ENCODE peak calls at places on chromosomes 6 and 20, in nine cellular contexts. C is neural progenitor cell; W is NCI-H510A treated with DMSO at 0.1 percent for 48 hours; J is astrocyte of the spinal cord; G is astrocyte; K is activated CD4-positive, alpha-beta T cell treated with anti-CD3 and anti-CD28 coated beads, Interleukin-2, amount 50 U/mL, for 1 hour; V is heart left ventricle; R is NCI-H2081; P is T-cell. T is an unnamed sample.

GRCh38 chr20:51092238-51092822 is 69.4 kb upstream of the KCNG1 start:
- DNase-seq in W (no peak), K (no peak), J (no peak), R (no peak), V (no peak), G (peak; percentile 41), C (peak; percentile 41), P (no peak), T (no peak)

GRCh38 chr6:77433888-77434287 is 29.4 kb downstream of the HTR1B start:
- DNase-seq in V (no peak), K (no peak), J (no peak), W (no peak), R (no peak), P (no peak), C (no peak), G (no peak), T (no peak)

GRCh38 chr6:21438237-21438985 is 155.1 kb upstream of the SOX4 start:
- DNase-seq in J (peak; percentile 33), R (no peak), W (no peak), C (no peak), K (no peak), P (no peak), V (no peak), G (peak; percentile 55), T (no peak)

GRCh38 chr6:43125555-43125954 is 45.5 kb upstream of the SRF start:
- DNase-seq in P (no peak), K (no peak), V (no peak), W (no peak), G (no peak), C (no peak), R (no peak), J (no peak), T (peak; percentile 16)

GRCh38 chr20:59603727-59604608 is at the start of gene PHACTR3:
- DNase-seq in C (peak; percentile 55), V (no peak), R (no peak), G (no peak), K (no peak), W (no peak), P (no peak), J (no peak), T (peak; percentile 85)

GRCh38 chr6:31122803-31123706 is 2.8 kb upstream of the CDSN start:
- DNase-seq in P (no peak), W (no peak), V (peak; percentile 89), R (no peak), C (no peak), K (no peak), J (peak; percentile 71), G (peak; percentile 83), T (peak; percentile 32)

GRCh38 chr6:146890644-146891434 is 292.1 kb downstream of the ADGB start:
- DNase-seq in C (no peak), J (no peak), V (no peak), K (no peak), G (peak; percentile 44), P (no peak), W (no peak), R (no peak), T (no peak)

GRCh38 chr6:170371588-170371987 is 65.0 kb downstream of the FAM120B start:
- DNase-seq in G (no peak), K (no peak), R (no peak), C (peak; percentile 35), V (no peak), J (no peak), P (no peak), W (peak; percentile 47), T (peak; percentile 79)

GRCh38 chr6:91079939-91080338 is 493.1 kb upstream of the MAP3K7 start:
- DNase-seq in R (no peak), J (no peak), P (no peak), K (no peak), W (no peak), G (peak; percentile 24), V (no peak), C (peak; percentile 31), T (no peak)

GRCh38 chr20:43669332-43669731 is 2.4 kb downstream of the MYBL2 start:
- DNase-seq in G (peak; percentile 63), R (no peak), W (no peak), V (no peak), C (no peak), J (peak; percentile 74), K (no peak), P (no peak), T (no peak)

GRCh38 chr6:25972902-25973301 is 10.3 kb downstream of the TRIM38 start:
- DNase-seq in J (no peak), P (no peak), R (no peak), K (no peak), V (no peak), W (no peak), C (no peak), G (no peak), T (no peak)

GRCh38 chr6:130896249-130896648 is 69.0 kb downstream of the SMLR1 start:
- DNase-seq in V (no peak), K (no peak), P (no peak), G (no peak), R (no peak), J (peak; percentile 24), W (no peak), C (no peak), T (no peak)

GRCh38 chr6:98847767-98848538 is 13.6 kb downstream of the POU3F2 start:
- DNase-seq in W (no peak), J (no peak), K (no peak), C (peak; percentile 61), G (no peak), V (no peak), R (no peak), P (no peak), T (no peak)

GRCh38 chr6:116840091-116840490 is 11.2 kb upstream of the GPRC6A start:
- DNase-seq in K (no peak), P (no peak), G (peak; percentile 66), W (no peak), C (no peak), R (no peak), J (peak; percentile 31), V (no peak), T (no peak)

GRCh38 chr20:49766979-49767419 is 45.6 kb upstream of the SLC9A8 start:
- DNase-seq in P (no peak), G (no peak), R (no peak), K (no peak), W (no peak), J (no peak), V (no peak), C (no peak), T (no peak)

GRCh38 chr6:54910326-54910952 is 63.9 kb downstream of the FAM83B start:
- DNase-seq in P (no peak), J (peak; percentile 20), V (no peak), K (no peak), G (no peak), R (no peak), W (no peak), C (no peak), T (no peak)

GRCh38 chr20:41508335-41508734 is 109.8 kb downstream of the CHD6 start:
- DNase-seq in R (no peak), W (no peak), V (no peak), G (no peak), P (no peak), K (no peak), J (no peak), C (no peak), T (no peak)

GRCh38 chr20:58639182-58640146 is 11.6 kb upstream of the STX16 start:
- DNase-seq in P (peak; percentile 3), V (no peak), W (no peak), K (no peak), R (no peak), J (no peak), G (no peak), C (no peak), T (no peak)

GRCh38 chr6:5855787-5856186 is 150.9 kb downstream of the NRN1 start:
- DNase-seq in R (no peak), C (no peak), P (no peak), G (no peak), J (no peak), K (no peak), V (no peak), W (no peak), T (peak; percentile 12)

GRCh38 chr6:157990321-157991066 is 8.8 kb downstream of the SYNJ2 start:
- DNase-seq in G (no peak), C (no peak), W (no peak), J (peak; percentile 59), K (peak; percentile 18), P (peak; percentile 51), R (no peak), V (no peak), T (no peak)

GRCh38 chr6:106740287-106740686 is 110.9 kb downstream of the QRSL1 start:
- DNase-seq in V (no peak), C (no peak), R (no peak), W (no peak), G (no peak), K (no peak), P (no peak), J (no peak), T (no peak)